ENCODE peak calls at places on chromosome 4, in four cellular contexts. One of them, this sample, is unnamed.

GRCh38 chr4:22921891-22922290 is 229.2 kb downstream of the GBA3 start:
- DNase-seq in central memory CD4-positive, alpha-beta T cell: no peak
- DNase-seq in SW480: no peak
- DNase-seq in GM04504: no peak
- DNase-seq in this sample: no peak

GRCh38 chr4:180852743-180853142 is 1390.5 kb upstream of the TENM3 start:
- DNase-seq in GM04504: no peak
- DNase-seq in central memory CD4-positive, alpha-beta T cell: no peak
- DNase-seq in SW480: no peak
- DNase-seq in this sample: no peak

GRCh38 chr4:7565483-7565882 is 130.8 kb upstream of the PSAPL1 start:
- DNase-seq in GM04504: no peak
- DNase-seq in central memory CD4-positive, alpha-beta T cell: no peak
- DNase-seq in SW480: no peak
- DNase-seq in this sample: no peak

GRCh38 chr4:3630136-3630933 is 98.1 kb upstream of the LRPAP1 start:
- DNase-seq in central memory CD4-positive, alpha-beta T cell: no peak
- DNase-seq in SW480: peak; percentile 14
- DNase-seq in GM04504: no peak
- DNase-seq in this sample: peak; percentile 53

GRCh38 chr4:7400671-7401298 is 33.9 kb downstream of the PSAPL1 start:
- DNase-seq in GM04504: no peak
- DNase-seq in SW480: no peak
- DNase-seq in central memory CD4-positive, alpha-beta T cell: no peak
- DNase-seq in this sample: no peak

GRCh38 chr4:136864580-136865185 is 667.6 kb downstream of the PCDH18 start:
- DNase-seq in SW480: peak; percentile 39
- DNase-seq in central memory CD4-positive, alpha-beta T cell: no peak
- DNase-seq in GM04504: peak; percentile 39
- DNase-seq in this sample: no peak

GRCh38 chr4:183129125-183129524 is 30.1 kb downstream of the WWC2 start:
- DNase-seq in GM04504: no peak
- DNase-seq in central memory CD4-positive, alpha-beta T cell: no peak
- DNase-seq in SW480: no peak
- DNase-seq in this sample: no peak

GRCh38 chr4:41072021-41072777 is 142.1 kb downstream of the APBB2 start:
- DNase-seq in GM04504: no peak
- DNase-seq in central memory CD4-positive, alpha-beta T cell: no peak
- DNase-seq in SW480: no peak
- DNase-seq in this sample: no peak

GRCh38 chr4:95505149-95505548 is 43.6 kb downstream of the UNC5C start:
- DNase-seq in central memory CD4-positive, alpha-beta T cell: no peak
- DNase-seq in GM04504: no peak
- DNase-seq in SW480: no peak
- DNase-seq in this sample: no peak

GRCh38 chr4:183348706-183349659 is 26.8 kb upstream of the CLDN24 start:
- DNase-seq in GM04504: peak; percentile 81
- DNase-seq in central memory CD4-positive, alpha-beta T cell: no peak
- DNase-seq in SW480: peak; percentile 9
- DNase-seq in this sample: no peak

GRCh38 chr4:185005209-185005819 is 13.0 kb upstream of the HELT start:
- DNase-seq in SW480: peak; percentile 59
- DNase-seq in central memory CD4-positive, alpha-beta T cell: peak; percentile 48
- DNase-seq in GM04504: peak; percentile 28
- DNase-seq in this sample: peak; percentile 82

GRCh38 chr4:1799364-1799996 is 6.4 kb downstream of the FGFR3 start:
- DNase-seq in central memory CD4-positive, alpha-beta T cell: no peak
- DNase-seq in GM04504: no peak
- DNase-seq in SW480: no peak
- DNase-seq in this sample: no peak

GRCh38 chr4:53098681-53099121 is 236.6 kb downstream of the RASL11B start:
- DNase-seq in GM04504: no peak
- DNase-seq in SW480: no peak
- DNase-seq in central memory CD4-positive, alpha-beta T cell: no peak
- DNase-seq in this sample: no peak

GRCh38 chr4:76293705-76294274 is 12.7 kb upstream of the STBD1 start:
- DNase-seq in central memory CD4-positive, alpha-beta T cell: no peak
- DNase-seq in GM04504: peak; percentile 13
- DNase-seq in SW480: no peak
- DNase-seq in this sample: no peak

GRCh38 chr4:82797591-82798081 is 960 bp downstream of the SCD5 start:
- DNase-seq in central memory CD4-positive, alpha-beta T cell: no peak
- DNase-seq in GM04504: no peak
- DNase-seq in SW480: peak; percentile 20
- DNase-seq in this sample: no peak

GRCh38 chr4:121239951-121240350 is 75.8 kb upstream of the TNIP3 start:
- DNase-seq in central memory CD4-positive, alpha-beta T cell: no peak
- DNase-seq in GM04504: no peak
- DNase-seq in SW480: no peak
- DNase-seq in this sample: no peak

GRCh38 chr4:185227713-185228278 is 18.4 kb downstream of the SNX25 start:
- DNase-seq in central memory CD4-positive, alpha-beta T cell: no peak
- DNase-seq in SW480: no peak
- DNase-seq in GM04504: no peak
- DNase-seq in this sample: no peak

GRCh38 chr4:30600246-30600645 is 119.9 kb upstream of the PCDH7 start:
- DNase-seq in SW480: no peak
- DNase-seq in GM04504: no peak
- DNase-seq in central memory CD4-positive, alpha-beta T cell: no peak
- DNase-seq in this sample: no peak

GRCh38 chr4:43776371-43776770 is 672.2 kb downstream of the KCTD8 start:
- DNase-seq in SW480: peak; percentile 2
- DNase-seq in GM04504: no peak
- DNase-seq in central memory CD4-positive, alpha-beta T cell: no peak
- DNase-seq in this sample: no peak

GRCh38 chr4:87103691-87104187 is 116.7 kb downstream of the KLHL8 start:
- DNase-seq in SW480: peak; percentile 41
- DNase-seq in GM04504: no peak
- DNase-seq in central memory CD4-positive, alpha-beta T cell: peak; percentile 81
- DNase-seq in this sample: no peak

GRCh38 chr4:138510053-138510452 is 267.9 kb upstream of the SLC7A11 start:
- DNase-seq in SW480: no peak
- DNase-seq in GM04504: no peak
- DNase-seq in central memory CD4-positive, alpha-beta T cell: no peak
- DNase-seq in this sample: no peak

GRCh38 chr4:139171878-139172691 is 4.9 kb downstream of the ELF2 start:
- DNase-seq in GM04504: no peak
- DNase-seq in central memory CD4-positive, alpha-beta T cell: no peak
- DNase-seq in SW480: peak; percentile 62
- DNase-seq in this sample: no peak

GRCh38 chr4:53779025-53779424 is 187.7 kb upstream of the LNX1 start:
- DNase-seq in SW480: no peak
- DNase-seq in central memory CD4-positive, alpha-beta T cell: no peak
- DNase-seq in GM04504: no peak
- DNase-seq in this sample: no peak

GRCh38 chr4:149264093-149264733 is 551.4 kb downstream of the IQCM start:
- DNase-seq in SW480: peak; percentile 45
- DNase-seq in GM04504: peak; percentile 71
- DNase-seq in central memory CD4-positive, alpha-beta T cell: no peak
- DNase-seq in this sample: no peak

GRCh38 chr4:76200771-76201224 is 12.8 kb downstream of the SCARB2 start:
- DNase-seq in central memory CD4-positive, alpha-beta T cell: no peak
- DNase-seq in GM04504: no peak
- DNase-seq in SW480: peak; percentile 88
- DNase-seq in this sample: peak; percentile 85

GRCh38 chr4:157280673-157281072 is 60.1 kb downstream of the GRIA2 start:
- DNase-seq in GM04504: no peak
- DNase-seq in SW480: no peak
- DNase-seq in central memory CD4-positive, alpha-beta T cell: no peak
- DNase-seq in this sample: no peak

GRCh38 chr4:124279741-124280140 is 432.8 kb downstream of the ANKRD50 start:
- DNase-seq in central memory CD4-positive, alpha-beta T cell: no peak
- DNase-seq in GM04504: no peak
- DNase-seq in SW480: no peak
- DNase-seq in this sample: no peak

GRCh38 chr4:29540439-29541102 is 1179.6 kb upstream of the PCDH7 start:
- DNase-seq in SW480: no peak
- DNase-seq in GM04504: no peak
- DNase-seq in central memory CD4-positive, alpha-beta T cell: no peak
- DNase-seq in this sample: no peak

GRCh38 chr4:91527056-91527455 is 776.7 kb upstream of the GRID2 start:
- DNase-seq in SW480: no peak
- DNase-seq in GM04504: no peak
- DNase-seq in central memory CD4-positive, alpha-beta T cell: no peak
- DNase-seq in this sample: no peak

GRCh38 chr4:113106076-113106475 is 56.6 kb downstream of the ANK2 start:
- DNase-seq in GM04504: peak; percentile 18
- DNase-seq in SW480: peak; percentile 21
- DNase-seq in central memory CD4-positive, alpha-beta T cell: no peak
- DNase-seq in this sample: no peak

GRCh38 chr4:129240816-129241215 is 144.9 kb downstream of the C4orf33 start:
- DNase-seq in GM04504: no peak
- DNase-seq in central memory CD4-positive, alpha-beta T cell: no peak
- DNase-seq in SW480: no peak
- DNase-seq in this sample: peak; percentile 72

GRCh38 chr4:102627831-102628523 is 126.8 kb downstream of the NFKB1 start:
- DNase-seq in GM04504: no peak
- DNase-seq in central memory CD4-positive, alpha-beta T cell: no peak
- DNase-seq in SW480: peak; percentile 4
- DNase-seq in this sample: no peak

This sample was measured in right lobe of liver.